ENCODE peak calls at places on chromosomes 1 and 21, in seven cellular contexts. J is NCI-H2081 treated with DMSO at 0.1 percent for 48 hours; X is mesendoderm; A is stimulated activated CD8-positive, alpha-beta memory T cell treated with anti-CD3 and anti-CD28 coated beads, Interleukin-4, amount 100 ng/mL, for 24 hours; B is thoracic aorta; W is body of pancreas; D is T1000. Y is an unnamed sample.

GRCh38 chr21:46227811-46228344 is 696 bp downstream of the LSS start:
- DNase-seq in J (no peak), X (peak; percentile 18), A (no peak), B (no peak), W (no peak), D (no peak), Y (no peak)

GRCh38 chr1:223242382-223242955 is 99.4 kb upstream of the TLR5 start:
- DNase-seq in J (no peak), X (no peak), A (no peak), B (no peak), W (no peak), D (no peak), Y (no peak)

GRCh38 chr1:112515311-112516009 is 6.7 kb downstream of the WNT2B start:
- DNase-seq in J (no peak), X (peak; percentile 63), A (no peak), B (no peak), W (no peak), D (no peak), Y (no peak)

GRCh38 chr1:74652711-74653131 is 20.9 kb downstream of the ERICH3 start:
- DNase-seq in J (no peak), X (no peak), A (no peak), B (no peak), W (no peak), D (peak; percentile 80), Y (no peak)

GRCh38 chr1:35554261-35555211 is 2.7 kb downstream of the KIAA0319L start:
- DNase-seq in J (no peak), X (peak; percentile 81), A (no peak), B (no peak), W (peak; percentile 72), D (no peak), Y (no peak)

GRCh38 chr1:29289493-29289892 is 53.2 kb downstream of the PTPRU start:
- DNase-seq in J (no peak), X (no peak), A (no peak), B (no peak), W (no peak), D (no peak), Y (no peak)

GRCh38 chr1:155184835-155185782 is 11.5 kb downstream of the TRIM46 start:
- DNase-seq in J (no peak), X (no peak), A (no peak), B (no peak), W (peak; percentile 82), D (no peak), Y (no peak)

GRCh38 chr1:26541816-26542711 is 12.5 kb downstream of the RPS6KA1 start:
- DNase-seq in J (no peak), X (peak; percentile 92), A (peak; percentile 77), B (peak; percentile 43), W (peak; percentile 36), D (no peak), Y (no peak)

GRCh38 chr1:19731311-19731821 is 66.7 kb downstream of the HTR6 start:
- DNase-seq in J (no peak), X (no peak), A (no peak), B (no peak), W (no peak), D (no peak), Y (no peak)

GRCh38 chr1:212037900-212038299 is 2.4 kb downstream of the DTL start:
- DNase-seq in J (no peak), X (no peak), A (no peak), B (no peak), W (no peak), D (no peak), Y (no peak)

GRCh38 chr1:112044745-112045144 is 55.3 kb upstream of the KCND3 start:
- DNase-seq in J (no peak), X (no peak), A (no peak), B (no peak), W (no peak), D (no peak), Y (no peak)

GRCh38 chr1:231866392-231867331 is 240.1 kb downstream of the DISC1 start:
- DNase-seq in J (no peak), X (peak; percentile 65), A (peak; percentile 19), B (no peak), W (peak; percentile 53), D (no peak), Y (peak; percentile 47)

GRCh38 chr1:40476924-40477679 is at the start of gene ZFP69:
- DNase-seq in J (no peak), X (peak; percentile 73), A (peak; percentile 67), B (peak; percentile 14), W (peak; percentile 64), D (peak; percentile 74), Y (peak; percentile 60)

GRCh38 chr1:153951183-153951582 is 4.7 kb upstream of the DENND4B start:
- DNase-seq in J (no peak), X (no peak), A (no peak), B (no peak), W (no peak), D (no peak), Y (no peak)

GRCh38 chr21:45887788-45888187 is 93.8 kb upstream of the COL6A1 start:
- DNase-seq in J (peak; percentile 1), X (no peak), A (no peak), B (no peak), W (no peak), D (no peak), Y (no peak)

GRCh38 chr21:30623362-30623761 is 2.9 kb downstream of the KRTAP20-4 start:
- DNase-seq in J (no peak), X (no peak), A (no peak), B (no peak), W (no peak), D (no peak), Y (no peak)

GRCh38 chr1:177556163-177556562 is 385.4 kb downstream of the BRINP2 start:
- DNase-seq in J (no peak), X (no peak), A (no peak), B (no peak), W (no peak), D (no peak), Y (no peak)

GRCh38 chr1:234260578-234260977 is 112.7 kb upstream of the COA6 start:
- DNase-seq in J (no peak), X (no peak), A (no peak), B (no peak), W (no peak), D (no peak), Y (no peak)

GRCh38 chr21:14541840-14542495 is 4.1 kb downstream of the SAMSN1 start:
- DNase-seq in J (no peak), X (no peak), A (no peak), B (no peak), W (no peak), D (no peak), Y (no peak)

GRCh38 chr1:236280438-236281285 is 1.1 kb downstream of the ERO1B start:
- DNase-seq in J (peak; percentile 36), X (peak; percentile 26), A (no peak), B (no peak), W (peak; percentile 47), D (no peak), Y (no peak)

GRCh38 chr1:88163187-88163586 is 520.9 kb upstream of the PKN2 start:
- DNase-seq in J (no peak), X (no peak), A (no peak), B (no peak), W (no peak), D (no peak), Y (no peak)

GRCh38 chr1:110673805-110674336 is 869 bp downstream of the KCNA3 start:
- DNase-seq in J (no peak), X (no peak), A (no peak), B (no peak), W (no peak), D (no peak), Y (no peak)

GRCh38 chr1:191888996-191889622 is 269.2 kb upstream of the RGS18 start:
- DNase-seq in J (no peak), X (no peak), A (no peak), B (no peak), W (no peak), D (no peak), Y (no peak)

GRCh38 chr1:157831968-157832626 is 9.5 kb downstream of the CD5L start:
- DNase-seq in J (no peak), X (peak; percentile 10), A (no peak), B (no peak), W (no peak), D (no peak), Y (no peak)

GRCh38 chr1:7553042-7553690 is 217.9 kb upstream of the VAMP3 start:
- DNase-seq in J (no peak), X (peak; percentile 59), A (no peak), B (no peak), W (no peak), D (no peak), Y (no peak)

GRCh38 chr1:45863117-45863670 is 59.8 kb downstream of the MAST2 start:
- DNase-seq in J (no peak), X (no peak), A (no peak), B (no peak), W (no peak), D (no peak), Y (no peak)

GRCh38 chr1:151838491-151839412 is 868 bp downstream of the C2CD4D start:
- DNase-seq in J (no peak), X (peak; percentile 62), A (no peak), B (no peak), W (no peak), D (no peak), Y (no peak)

GRCh38 chr1:18597159-18598042 is 33.2 kb upstream of the PAX7 start:
- DNase-seq in J (no peak), X (peak; percentile 53), A (peak; percentile 35), B (no peak), W (peak; percentile 69), D (no peak), Y (peak; percentile 68)

GRCh38 chr1:172719694-172720138 is 60.8 kb downstream of the FASLG start:
- DNase-seq in J (peak; percentile 6), X (peak; percentile 70), A (no peak), B (no peak), W (no peak), D (no peak), Y (no peak)

Y was measured in progenitor cell of endocrine pancreas.